ENCODE peak calls at places on chromosomes 4 and X, in five cellular contexts. C, P, A, T and V are unnamed samples.

GRCh38 chrX:103628386-103629290 is at the start of gene TCEAL1:
- DNase-seq in A (peak; percentile 11), P (peak; percentile 49), T (peak; percentile 52), C (peak; percentile 64), V (no peak)

GRCh38 chr4:174496631-174497442 is 25.5 kb downstream of the HPGD start:
- DNase-seq in T (no peak), C (no peak), A (peak; percentile 72), P (no peak), V (no peak)

GRCh38 chr4:25030283-25031076 is at the start of gene LGI2:
- DNase-seq in P (peak; percentile 89), C (no peak), T (peak; percentile 37), A (peak; percentile 67), V (peak; percentile 44)

GRCh38 chr4:140308366-140309123 is 64.9 kb upstream of the SCOC start:
- DNase-seq in A (no peak), P (no peak), T (peak; percentile 96), C (no peak), V (no peak)

GRCh38 chr4:915595-915994 is 16.5 kb downstream of the GAK start:
- DNase-seq in A (no peak), T (no peak), C (no peak), P (no peak), V (no peak)

GRCh38 chr4:4260185-4260751 is 12.2 kb upstream of the TMEM128 start:
- DNase-seq in C (no peak), T (peak; percentile 51), A (peak; percentile 32), P (peak; percentile 51), V (no peak)

GRCh38 chrX:13077168-13077567 is 32.7 kb upstream of the FAM9C start:
- DNase-seq in C (peak; percentile 60), A (no peak), T (peak; percentile 37), P (no peak), V (no peak)

GRCh38 chr4:24475756-24476155 is 108.6 kb downstream of the DHX15 start:
- DNase-seq in C (no peak), P (peak; percentile 56), A (no peak), T (no peak), V (no peak)

GRCh38 chrX:153398275-153398960 is 2.7 kb downstream of the PNMA6E start:
- DNase-seq in A (no peak), C (no peak), T (no peak), P (no peak), V (no peak)

GRCh38 chrX:110944323-110944761 is 148.7 kb upstream of the CHRDL1 start:
- DNase-seq in A (no peak), C (no peak), P (peak; percentile 76), T (peak; percentile 11), V (no peak)

GRCh38 chr4:80125252-80126177 is 52.5 kb upstream of the ANTXR2 start:
- DNase-seq in C (peak; percentile 67), P (no peak), T (peak; percentile 32), A (peak; percentile 11), V (no peak)

GRCh38 chr4:165874799-165875371 is 1.8 kb downstream of the TLL1 start:
- DNase-seq in P (peak; percentile 70), C (no peak), A (peak; percentile 79), T (no peak), V (no peak)

GRCh38 chrX:153878969-153879653 is 6.9 kb downstream of the L1CAM start:
- DNase-seq in P (peak; percentile 76), T (no peak), A (peak; percentile 62), C (no peak), V (no peak)

GRCh38 chrX:39309018-39309620 is 507.9 kb downstream of the MID1IP1 start:
- DNase-seq in A (no peak), P (no peak), T (peak; percentile 75), C (peak; percentile 40), V (peak; percentile 26)

GRCh38 chrX:47862680-47863079 is 26.0 kb downstream of the ZNF81 start:
- DNase-seq in A (no peak), C (no peak), P (no peak), T (no peak), V (no peak)

GRCh38 chr4:186643501-186644315 is 79.9 kb downstream of the FAT1 start:
- DNase-seq in C (no peak), T (peak; percentile 72), A (no peak), P (no peak), V (no peak)

GRCh38 chrX:97547873-97548578 is 664.3 kb downstream of the RPA4 start:
- DNase-seq in A (no peak), T (peak; percentile 56), C (no peak), P (no peak), V (no peak)

GRCh38 chr4:55363618-55364420 is 17.8 kb downstream of the SRD5A3 start:
- DNase-seq in C (no peak), A (no peak), P (no peak), T (no peak), V (no peak)

GRCh38 chr4:14431155-14432134 is 570.8 kb upstream of the CPEB2 start:
- DNase-seq in C (no peak), T (no peak), A (no peak), P (peak; percentile 6), V (no peak)

GRCh38 chrX:15848576-15848975 is 6.0 kb downstream of the AP1S2 start:
- DNase-seq in T (peak; percentile 42), C (no peak), P (no peak), A (no peak), V (no peak)